ENCODE peak calls at places on chromosome 5, in nine cellular contexts. I is PC-9; Y is activated T-cell treated with anti-CD3 and anti-CD28 coated beads, Interleukin-2, amount 50 U/mL, for 4 hours; H is nucleus accumbens; P is NCI-H774; C is iris pigment epithelial cell; R is non-pigmented ciliary epithelial cell; L is GM12865; W is stimulated activated naive CD4-positive, alpha-beta T cell. A is an unnamed sample.

GRCh38 chr5:41790038-41790776 is 80.0 kb downstream of the OXCT1 start:
- DNase-seq in I (no peak), Y (no peak), H (no peak), P (no peak), C (no peak), R (no peak), L (no peak), W (no peak), A (no peak)

GRCh38 chr5:65654713-65655112 is 29.9 kb downstream of the SHLD3 start:
- DNase-seq in I (no peak), Y (no peak), H (no peak), P (no peak), C (no peak), R (no peak), L (no peak), W (no peak), A (no peak)

GRCh38 chr5:68730220-68731010 is 363.4 kb upstream of the SLC30A5 start:
- DNase-seq in I (no peak), Y (no peak), H (peak), P (peak), C (peak), R (peak), L (no peak), W (no peak), A (no peak)

GRCh38 chr5:73624888-73625287 is 1.1 kb upstream of the ARHGEF28 start:
- DNase-seq in I (no peak), Y (no peak), H (no peak), P (no peak), C (no peak), R (no peak), L (no peak), W (no peak), A (no peak)

GRCh38 chr5:180785794-180786221 is 16.8 kb downstream of the MGAT1 start:
- DNase-seq in I (peak), Y (no peak), H (no peak), P (no peak), C (peak), R (no peak), L (no peak), W (no peak), A (no peak)

GRCh38 chr5:109707531-109707930 is 17.8 kb downstream of the MAN2A1 start:
- DNase-seq in I (no peak), Y (no peak), H (no peak), P (no peak), C (no peak), R (no peak), L (no peak), W (no peak), A (no peak)

GRCh38 chr5:145834554-145834916 is 607 bp downstream of the PRELID2 start:
- DNase-seq in I (no peak), Y (no peak), H (no peak), P (no peak), C (no peak), R (no peak), L (no peak), W (no peak), A (no peak)

GRCh38 chr5:133421394-133421793 is 190.9 kb downstream of the FSTL4 start:
- DNase-seq in I (no peak), Y (no peak), H (no peak), P (no peak), C (peak), R (no peak), L (peak), W (no peak), A (no peak)

GRCh38 chr5:150585781-150586461 is 54.5 kb upstream of the SYNPO start:
- DNase-seq in I (no peak), Y (no peak), H (no peak), P (no peak), C (no peak), R (no peak), L (no peak), W (no peak), A (no peak)

GRCh38 chr5:145443366-145443765 is 391.8 kb downstream of the PRELID2 start:
- DNase-seq in I (no peak), Y (no peak), H (no peak), P (no peak), C (no peak), R (no peak), L (no peak), W (no peak), A (no peak)

GRCh38 chr5:171580506-171581265 is 161.2 kb downstream of the FGF18 start:
- DNase-seq in I (no peak), Y (no peak), H (no peak), P (no peak), C (peak), R (peak), L (no peak), W (no peak), A (no peak)

GRCh38 chr5:168163966-168164365 is 127.5 kb upstream of the WWC1 start:
- DNase-seq in I (no peak), Y (no peak), H (no peak), P (peak), C (no peak), R (no peak), L (no peak), W (no peak), A (no peak)

GRCh38 chr5:124661317-124662141 is 84.9 kb downstream of the ZNF608 start:
- DNase-seq in I (peak), Y (no peak), H (no peak), P (peak), C (peak), R (no peak), L (no peak), W (no peak), A (no peak)

GRCh38 chr5:167945542-167946384 is 345.7 kb upstream of the WWC1 start:
- DNase-seq in I (peak), Y (no peak), H (no peak), P (no peak), C (peak), R (peak), L (no peak), W (no peak), A (no peak)

GRCh38 chr5:79243224-79243623 is 7.3 kb downstream of the JMY start:
- DNase-seq in I (no peak), Y (no peak), H (no peak), P (no peak), C (no peak), R (no peak), L (no peak), W (no peak), A (no peak)

GRCh38 chr5:107665036-107665435 is 5.7 kb downstream of the EFNA5 start:
- DNase-seq in I (no peak), Y (no peak), H (no peak), P (no peak), C (no peak), R (no peak), L (no peak), W (no peak), A (no peak)

GRCh38 chr5:74386571-74387334 is 253.8 kb downstream of the ENC1 start:
- DNase-seq in I (peak), Y (no peak), H (no peak), P (no peak), C (peak), R (peak), L (no peak), W (no peak), A (no peak)

GRCh38 chr5:158484246-158484645 is 615.5 kb downstream of the EBF1 start:
- DNase-seq in I (no peak), Y (no peak), H (no peak), P (no peak), C (no peak), R (no peak), L (no peak), W (no peak), A (no peak)

GRCh38 chr5:64505769-64506566 is at the start of gene RGS7BP:
- DNase-seq in I (no peak), Y (no peak), H (peak), P (peak), C (peak), R (no peak), L (peak), W (no peak), A (peak)

GRCh38 chr5:78522476-78523105 is 126.0 kb downstream of the LHFPL2 start:
- DNase-seq in I (no peak), Y (no peak), H (no peak), P (no peak), C (no peak), R (no peak), L (no peak), W (no peak), A (no peak)

GRCh38 chr5:80516826-80517225 is 28.9 kb downstream of the FAM151B start:
- DNase-seq in I (peak), Y (no peak), H (no peak), P (no peak), C (peak), R (peak), L (peak), W (no peak), A (no peak)

GRCh38 chr5:177428574-177429217 is 2.2 kb downstream of the GRK6 start:
- DNase-seq in I (no peak), Y (no peak), H (no peak), P (no peak), C (no peak), R (no peak), L (no peak), W (no peak), A (no peak)

GRCh38 chr5:145827275-145827674 is 7.9 kb downstream of the PRELID2 start:
- DNase-seq in I (no peak), Y (no peak), H (no peak), P (no peak), C (no peak), R (no peak), L (no peak), W (no peak), A (no peak)

GRCh38 chr5:142053434-142054253 is 40.8 kb upstream of the GNPDA1 start:
- DNase-seq in I (peak), Y (no peak), H (no peak), P (no peak), C (peak), R (no peak), L (no peak), W (no peak), A (no peak)

GRCh38 chr5:11555171-11555570 is 349.1 kb downstream of the CTNND2 start:
- DNase-seq in I (no peak), Y (no peak), H (no peak), P (no peak), C (no peak), R (no peak), L (no peak), W (no peak), A (no peak)

GRCh38 chr5:130400091-130400490 is 495.8 kb downstream of the CHSY3 start:
- DNase-seq in I (no peak), Y (no peak), H (no peak), P (no peak), C (peak), R (peak), L (no peak), W (no peak), A (no peak)

GRCh38 chr5:34494111-34494755 is 161.9 kb upstream of the RAI14 start:
- DNase-seq in I (no peak), Y (no peak), H (no peak), P (no peak), C (peak), R (no peak), L (peak), W (no peak), A (no peak)

GRCh38 chr5:171310334-171310815 is 1.3 kb downstream of the TLX3 start:
- DNase-seq in I (no peak), Y (no peak), H (no peak), P (no peak), C (no peak), R (no peak), L (no peak), W (no peak), A (no peak)

GRCh38 chr5:180340856-180341255 is 12.3 kb downstream of the GFPT2 start:
- DNase-seq in I (no peak), Y (no peak), H (no peak), P (no peak), C (no peak), R (no peak), L (no peak), W (no peak), A (no peak)

GRCh38 chr5:81629986-81630385 is 120.9 kb downstream of the SSBP2 start:
- DNase-seq in I (no peak), Y (no peak), H (no peak), P (no peak), C (peak), R (no peak), L (no peak), W (no peak), A (no peak)

GRCh38 chr5:150497274-150497988 is 10.5 kb upstream of the NDST1 start:
- DNase-seq in I (peak), Y (no peak), H (peak), P (no peak), C (peak), R (peak), L (no peak), W (no peak), A (no peak)

GRCh38 chr5:176812269-176813259 is 2.2 kb downstream of the UNC5A start:
- DNase-seq in I (no peak), Y (no peak), H (no peak), P (no peak), C (peak), R (no peak), L (no peak), W (no peak), A (no peak)

GRCh38 chr5:113117543-113118110 is 141.0 kb downstream of the DCP2 start:
- DNase-seq in I (no peak), Y (no peak), H (no peak), P (no peak), C (no peak), R (no peak), L (no peak), W (no peak), A (no peak)

GRCh38 chr5:1001406-1002270 is 7.0 kb upstream of the NKD2 start:
- DNase-seq in I (no peak), Y (no peak), H (no peak), P (no peak), C (no peak), R (no peak), L (peak), W (no peak), A (no peak)

GRCh38 chr5:90899014-90899604 is 340.5 kb downstream of the ADGRV1 start:
- DNase-seq in I (peak), Y (no peak), H (no peak), P (no peak), C (no peak), R (no peak), L (no peak), W (no peak), A (no peak)

GRCh38 chr5:124630767-124631704 is 115.4 kb downstream of the ZNF608 start:
- DNase-seq in I (no peak), Y (no peak), H (no peak), P (no peak), C (no peak), R (no peak), L (peak), W (no peak), A (no peak)

GRCh38 chr5:37668524-37669047 is 171.3 kb downstream of the GDNF start:
- DNase-seq in I (peak), Y (no peak), H (no peak), P (peak), C (peak), R (peak), L (no peak), W (no peak), A (no peak)

GRCh38 chr5:157994271-157994691 is 135.3 kb upstream of the CLINT1 start:
- DNase-seq in I (peak), Y (no peak), H (no peak), P (no peak), C (peak), R (no peak), L (no peak), W (no peak), A (no peak)

A was measured in amygdala.